ENCODE peak calls at places on chromosome 11, in seven cellular contexts. One of them, this sample, is unnamed.
A peak's percentile ranks its signal among the peaks of the same experiment; 100 is the strongest.

GRCh38 chr11:37110383-37110782 is 512.3 kb upstream of the RAG2 start:
- DNase-seq in K562: no peak
- DNase-seq in CD4-positive, alpha-beta T cell: no peak
- DNase-seq in B cell: no peak
- DNase-seq in dorsolateral prefrontal cortex: no peak
- DNase-seq in colonic mucosa: no peak
- DNase-seq in transverse colon: no peak
- DNase-seq in this sample: no peak

GRCh38 chr11:112219476-112220232 is 6.6 kb upstream of the PTS start:
- DNase-seq in K562: peak; percentile 72
- DNase-seq in CD4-positive, alpha-beta T cell: peak; percentile 6
- DNase-seq in B cell: no peak
- DNase-seq in dorsolateral prefrontal cortex: no peak
- DNase-seq in colonic mucosa: peak; percentile 52
- DNase-seq in transverse colon: peak; percentile 20
- DNase-seq in this sample: no peak

GRCh38 chr11:33387586-33387985 is 130.4 kb downstream of the HIPK3 start:
- DNase-seq in K562: no peak
- DNase-seq in CD4-positive, alpha-beta T cell: no peak
- DNase-seq in B cell: no peak
- DNase-seq in dorsolateral prefrontal cortex: no peak
- DNase-seq in colonic mucosa: no peak
- DNase-seq in transverse colon: no peak
- DNase-seq in this sample: no peak

GRCh38 chr11:5679811-5680210 is 5.1 kb downstream of the TRIM5 start:
- DNase-seq in K562: no peak
- DNase-seq in CD4-positive, alpha-beta T cell: no peak
- DNase-seq in B cell: no peak
- DNase-seq in dorsolateral prefrontal cortex: no peak
- DNase-seq in colonic mucosa: no peak
- DNase-seq in transverse colon: no peak
- DNase-seq in this sample: no peak

GRCh38 chr11:96708469-96708868 is 318.7 kb downstream of the JRKL start:
- DNase-seq in K562: no peak
- DNase-seq in CD4-positive, alpha-beta T cell: no peak
- DNase-seq in B cell: no peak
- DNase-seq in dorsolateral prefrontal cortex: no peak
- DNase-seq in colonic mucosa: no peak
- DNase-seq in transverse colon: no peak
- DNase-seq in this sample: no peak

GRCh38 chr11:17748761-17749721 is 14.5 kb downstream of the KCNC1 start:
- DNase-seq in K562: no peak
- DNase-seq in CD4-positive, alpha-beta T cell: no peak
- DNase-seq in B cell: no peak
- DNase-seq in dorsolateral prefrontal cortex: no peak
- DNase-seq in colonic mucosa: no peak
- DNase-seq in transverse colon: no peak
- DNase-seq in this sample: no peak

GRCh38 chr11:68374531-68374930 is 62.1 kb downstream of the LRP5 start:
- DNase-seq in K562: no peak
- DNase-seq in CD4-positive, alpha-beta T cell: no peak
- DNase-seq in B cell: no peak
- DNase-seq in dorsolateral prefrontal cortex: no peak
- DNase-seq in colonic mucosa: no peak
- DNase-seq in transverse colon: no peak
- DNase-seq in this sample: no peak

GRCh38 chr11:11553595-11553994 is 68.2 kb downstream of the GALNT18 start:
- DNase-seq in K562: no peak
- DNase-seq in CD4-positive, alpha-beta T cell: no peak
- DNase-seq in B cell: no peak
- DNase-seq in dorsolateral prefrontal cortex: no peak
- DNase-seq in colonic mucosa: no peak
- DNase-seq in transverse colon: no peak
- DNase-seq in this sample: no peak

GRCh38 chr11:130718118-130718517 is 198.2 kb downstream of the SNX19 start:
- DNase-seq in K562: no peak
- DNase-seq in CD4-positive, alpha-beta T cell: no peak
- DNase-seq in B cell: no peak
- DNase-seq in dorsolateral prefrontal cortex: no peak
- DNase-seq in colonic mucosa: no peak
- DNase-seq in transverse colon: no peak
- DNase-seq in this sample: peak; percentile 86

GRCh38 chr11:66068154-66068821 is 1.8 kb upstream of the PACS1 start:
- DNase-seq in K562: peak; percentile 68
- DNase-seq in CD4-positive, alpha-beta T cell: peak; percentile 72
- DNase-seq in B cell: peak; percentile 67
- DNase-seq in dorsolateral prefrontal cortex: peak; percentile 69
- DNase-seq in colonic mucosa: peak; percentile 75
- DNase-seq in transverse colon: peak; percentile 78
- DNase-seq in this sample: peak; percentile 93

GRCh38 chr11:6862961-6863360 is at the start of gene OR10A2:
- DNase-seq in K562: no peak
- DNase-seq in CD4-positive, alpha-beta T cell: no peak
- DNase-seq in B cell: no peak
- DNase-seq in dorsolateral prefrontal cortex: no peak
- DNase-seq in colonic mucosa: no peak
- DNase-seq in transverse colon: no peak
- DNase-seq in this sample: no peak

GRCh38 chr11:115928811-115929210 is 424.6 kb upstream of the CADM1 start:
- DNase-seq in K562: no peak
- DNase-seq in CD4-positive, alpha-beta T cell: no peak
- DNase-seq in B cell: no peak
- DNase-seq in dorsolateral prefrontal cortex: no peak
- DNase-seq in colonic mucosa: no peak
- DNase-seq in transverse colon: no peak
- DNase-seq in this sample: no peak

GRCh38 chr11:72637198-72637597 is 37.0 kb downstream of the PDE2A start:
- DNase-seq in K562: no peak
- DNase-seq in CD4-positive, alpha-beta T cell: no peak
- DNase-seq in B cell: no peak
- DNase-seq in dorsolateral prefrontal cortex: no peak
- DNase-seq in colonic mucosa: no peak
- DNase-seq in transverse colon: no peak
- DNase-seq in this sample: no peak

GRCh38 chr11:61297341-61297740 is 2.2 kb upstream of the VWCE start:
- DNase-seq in K562: no peak
- DNase-seq in CD4-positive, alpha-beta T cell: no peak
- DNase-seq in B cell: no peak
- DNase-seq in dorsolateral prefrontal cortex: no peak
- DNase-seq in colonic mucosa: no peak
- DNase-seq in transverse colon: no peak
- DNase-seq in this sample: no peak

GRCh38 chr11:61294717-61295595 is at the start of gene VWCE:
- DNase-seq in K562: no peak
- DNase-seq in CD4-positive, alpha-beta T cell: peak; percentile 35
- DNase-seq in B cell: peak; percentile 56
- DNase-seq in dorsolateral prefrontal cortex: peak; percentile 28
- DNase-seq in colonic mucosa: peak; percentile 48
- DNase-seq in transverse colon: peak; percentile 38
- DNase-seq in this sample: peak; percentile 86

GRCh38 chr11:61290905-61291690 is 4.0 kb downstream of the VWCE start:
- DNase-seq in K562: no peak
- DNase-seq in CD4-positive, alpha-beta T cell: no peak
- DNase-seq in B cell: no peak
- DNase-seq in dorsolateral prefrontal cortex: no peak
- DNase-seq in colonic mucosa: no peak
- DNase-seq in transverse colon: no peak
- DNase-seq in this sample: no peak

GRCh38 chr11:61295596-61295926 is 445 bp upstream of the VWCE start:
- DNase-seq in K562: no peak
- DNase-seq in CD4-positive, alpha-beta T cell: no peak
- DNase-seq in B cell: no peak
- DNase-seq in dorsolateral prefrontal cortex: no peak
- DNase-seq in colonic mucosa: no peak
- DNase-seq in transverse colon: peak; percentile 11
- DNase-seq in this sample: no peak

DNA sequence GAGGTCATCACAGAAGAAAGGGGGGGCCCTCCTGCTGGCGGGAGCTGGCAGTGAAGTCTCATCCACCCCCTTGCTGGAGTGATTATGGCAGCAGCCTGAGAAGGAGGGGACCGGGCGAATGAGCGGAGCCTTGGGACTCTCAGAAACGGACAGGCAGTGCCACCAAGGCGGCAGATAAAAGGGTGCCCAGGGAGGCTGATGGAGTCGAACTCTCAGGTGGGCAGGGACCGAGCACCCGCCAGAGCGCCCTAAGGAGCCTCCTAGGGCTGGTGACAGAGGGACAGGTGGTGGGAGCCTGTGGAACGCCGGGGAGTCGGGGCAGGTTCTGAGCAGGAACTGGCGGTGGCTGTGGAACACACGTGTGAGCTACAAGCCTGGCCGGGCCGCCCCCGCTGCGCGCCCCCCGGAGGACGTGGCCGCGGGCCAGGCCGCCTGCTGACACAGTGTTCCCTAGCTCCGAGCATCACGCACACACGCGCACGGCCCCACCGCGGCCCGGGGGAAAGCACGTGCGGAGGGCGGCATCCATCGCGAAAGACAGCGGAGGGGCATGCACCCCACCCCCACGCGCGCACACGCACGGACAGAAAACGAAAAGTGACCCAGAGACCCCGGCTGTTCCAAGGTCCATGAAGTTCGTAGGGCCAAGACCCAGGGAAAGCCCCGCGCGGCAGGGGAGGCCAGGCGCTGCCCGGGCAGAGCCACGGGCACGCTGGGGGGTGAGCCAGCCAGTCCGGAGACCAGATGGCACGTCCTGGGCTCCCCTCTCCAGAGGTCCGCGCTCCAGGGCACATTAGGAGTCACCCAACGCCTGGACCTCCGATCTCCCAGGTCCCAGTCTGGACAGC is 1.0 kb downstream of the VWCE start:
- DNase-seq in K562: no peak
- DNase-seq in CD4-positive, alpha-beta T cell: no peak
- DNase-seq in B cell: no peak
- DNase-seq in dorsolateral prefrontal cortex: no peak
- DNase-seq in colonic mucosa: no peak
- DNase-seq in transverse colon: peak; percentile 21
- DNase-seq in this sample: peak; percentile 91
- TF ChIP-seq CTCF in K562: no peak
- TF ChIP-seq CTCF in CD4-positive, alpha-beta T cell: no peak
- TF ChIP-seq CTCF in B cell: no peak
- TF ChIP-seq CTCF in dorsolateral prefrontal cortex: no peak
- TF ChIP-seq CTCF in colonic mucosa: no peak
- TF ChIP-seq CTCF in transverse colon: no peak
- TF ChIP-seq CTCF in this sample: no peak

DNA sequence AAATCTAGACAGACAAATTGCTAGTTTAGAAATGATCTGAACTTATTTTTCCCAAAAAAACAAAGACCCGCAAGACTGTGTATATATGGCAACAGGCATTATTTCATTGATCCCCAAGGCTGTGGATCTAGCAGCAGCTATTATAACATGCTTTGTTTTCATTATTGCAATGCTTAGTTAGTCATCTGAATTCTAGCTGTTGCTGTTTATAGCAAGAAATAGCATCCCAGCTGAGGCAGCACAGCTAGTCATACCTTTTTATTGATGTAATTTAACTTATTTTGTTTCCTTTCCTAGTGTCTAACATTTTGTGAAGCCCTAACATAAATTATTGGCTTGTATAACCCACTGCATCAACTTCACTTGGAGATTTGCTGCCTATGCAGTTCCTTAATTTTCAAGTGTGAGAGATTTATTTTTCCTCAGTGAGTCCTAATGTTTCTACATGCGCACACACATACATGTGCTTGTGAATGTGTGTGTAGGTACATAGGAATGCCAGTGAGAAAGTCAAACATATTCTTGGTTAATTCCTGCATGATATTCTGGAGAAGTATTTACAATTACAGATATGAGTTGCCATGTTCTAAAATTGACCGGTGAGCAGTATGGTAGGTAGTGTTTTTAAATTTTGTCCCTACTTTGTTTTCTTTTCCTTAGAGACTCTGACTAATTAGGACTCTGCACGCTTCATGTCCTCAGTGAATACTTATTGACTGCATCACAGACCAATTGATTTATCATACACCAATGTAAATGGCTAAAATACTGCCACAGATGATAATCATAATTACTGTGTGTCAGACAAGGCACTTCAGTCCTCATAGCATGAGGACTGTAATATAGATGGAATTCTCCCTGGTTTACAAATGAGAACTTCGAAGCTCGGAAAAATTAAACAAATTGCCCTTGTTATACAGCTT is 119.3 kb downstream of the WNT11 start:
- DNase-seq in K562: no peak
- DNase-seq in CD4-positive, alpha-beta T cell: no peak
- DNase-seq in B cell: no peak
- DNase-seq in dorsolateral prefrontal cortex: no peak
- DNase-seq in colonic mucosa: no peak
- DNase-seq in transverse colon: no peak
- DNase-seq in this sample: no peak
- TF ChIP-seq CTCF in K562: no peak
- TF ChIP-seq CTCF in CD4-positive, alpha-beta T cell: no peak
- TF ChIP-seq CTCF in B cell: no peak
- TF ChIP-seq CTCF in dorsolateral prefrontal cortex: no peak
- TF ChIP-seq CTCF in colonic mucosa: no peak
- TF ChIP-seq CTCF in transverse colon: no peak
- TF ChIP-seq CTCF in this sample: no peak

DNA sequence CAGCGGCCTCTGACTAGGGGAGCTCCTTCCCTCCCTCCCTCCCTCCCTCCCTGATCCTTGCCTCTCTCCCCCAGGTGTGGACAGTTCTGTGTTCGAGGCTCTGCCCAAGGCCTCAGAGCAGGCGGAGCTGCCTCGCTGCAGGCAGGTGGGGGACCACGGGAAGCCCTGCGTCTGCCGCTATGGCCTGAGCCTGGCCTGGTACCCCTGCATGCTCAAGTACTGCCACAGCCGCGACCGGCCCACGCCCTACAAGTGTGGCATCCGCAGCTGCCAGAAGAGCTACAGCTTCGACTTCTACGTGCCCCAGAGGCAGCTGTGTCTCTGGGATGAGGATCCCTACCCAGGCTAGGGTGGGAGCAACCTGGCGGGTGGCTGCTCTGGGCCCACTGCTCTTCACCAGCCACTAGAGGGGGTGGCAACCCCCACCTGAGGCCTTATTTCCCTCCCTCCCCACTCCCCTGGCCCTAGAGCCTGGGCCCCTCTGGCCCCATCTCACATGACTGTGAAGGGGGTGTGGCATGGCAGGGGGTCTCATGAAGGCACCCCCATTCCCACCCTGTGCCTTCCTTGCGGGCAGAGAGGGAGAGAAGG is 11.1 kb upstream of the POU2F3 start:
- DNase-seq in K562: peak; percentile 47
- DNase-seq in CD4-positive, alpha-beta T cell: no peak
- DNase-seq in B cell: no peak
- DNase-seq in dorsolateral prefrontal cortex: no peak
- DNase-seq in colonic mucosa: no peak
- DNase-seq in transverse colon: no peak
- DNase-seq in this sample: no peak
- TF ChIP-seq CTCF in K562: peak; percentile 47
- TF ChIP-seq CTCF in CD4-positive, alpha-beta T cell: no peak
- TF ChIP-seq CTCF in B cell: no peak
- TF ChIP-seq CTCF in dorsolateral prefrontal cortex: no peak
- TF ChIP-seq CTCF in colonic mucosa: no peak
- TF ChIP-seq CTCF in transverse colon: no peak
- TF ChIP-seq CTCF in this sample: no peak

DNA sequence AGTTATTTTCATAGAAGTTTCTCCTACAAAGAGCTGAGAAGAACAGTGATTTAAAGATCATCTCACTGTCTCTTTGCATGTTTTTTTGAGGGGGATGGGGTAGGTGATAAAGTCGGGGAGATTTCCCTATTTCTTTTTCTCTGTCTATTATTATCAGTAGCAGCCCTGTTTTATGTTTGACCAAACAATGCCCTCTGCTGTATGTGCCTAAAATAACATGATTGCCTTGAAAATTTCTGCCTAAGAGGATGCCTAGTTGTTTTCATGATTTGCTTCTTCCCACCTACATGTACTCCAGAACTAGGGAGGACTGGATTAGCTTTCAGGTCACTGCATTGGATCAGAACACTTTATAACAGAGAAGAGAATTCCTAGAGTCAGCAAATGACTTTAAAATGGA is 1330.2 kb downstream of the LRRC4C start:
- DNase-seq in K562: no peak
- DNase-seq in CD4-positive, alpha-beta T cell: no peak
- DNase-seq in B cell: no peak
- DNase-seq in dorsolateral prefrontal cortex: no peak
- DNase-seq in colonic mucosa: no peak
- DNase-seq in transverse colon: no peak
- DNase-seq in this sample: no peak
- TF ChIP-seq CTCF in K562: no peak
- TF ChIP-seq CTCF in CD4-positive, alpha-beta T cell: no peak
- TF ChIP-seq CTCF in B cell: no peak
- TF ChIP-seq CTCF in dorsolateral prefrontal cortex: peak; percentile 38
- TF ChIP-seq CTCF in colonic mucosa: no peak
- TF ChIP-seq CTCF in transverse colon: no peak
- TF ChIP-seq CTCF in this sample: peak; percentile 12

This sample was measured in osteocyte.